ENCODE peak calls at places on chromosomes 1 and 21, in four cellular contexts. H is dermis blood vessel endothelial cell; R is activated CD8-positive, alpha-beta memory T cell treated with anti-CD3 and anti-CD28 coated beads for 24 hours; K is aorta. Q is an unnamed sample.

GRCh38 chr1:213643360-213643759 is 344.4 kb upstream of the PROX1 start:
- DNase-seq in K (no peak), H (no peak), R (no peak), Q (no peak)

GRCh38 chr1:229563701-229564100 is 5.2 kb upstream of the ABCB10 start:
- DNase-seq in H (peak), R (no peak), K (no peak), Q (no peak)

GRCh38 chr1:40902634-40902897 is 40.4 kb upstream of the CITED4 start:
- DNase-seq in H (no peak), K (no peak), R (no peak), Q (no peak)

GRCh38 chr1:34684246-34684645 is 70.6 kb upstream of the GJB5 start:
- DNase-seq in H (no peak), R (no peak), K (no peak), Q (peak)

GRCh38 chr1:67429011-67429527 is 1.1 kb downstream of the SERBP1 start:
- DNase-seq in K (no peak), R (peak), H (peak), Q (peak)

GRCh38 chr1:4489486-4489885 is 164.9 kb upstream of the AJAP1 start:
- DNase-seq in K (no peak), R (no peak), H (no peak), Q (no peak)

GRCh38 chr1:50917796-50918137 is 42.3 kb downstream of the FAF1 start:
- DNase-seq in H (no peak), K (no peak), R (no peak), Q (no peak)

GRCh38 chr21:46413365-46413696 is 45.4 kb upstream of the DIP2A start:
- DNase-seq in R (no peak), K (peak), H (no peak), Q (no peak)

GRCh38 chr1:198788561-198789064 is 149.8 kb downstream of the PTPRC start:
- DNase-seq in R (no peak), H (peak), K (no peak), Q (peak)

GRCh38 chr1:172399369-172400072 is 21.0 kb upstream of the C1orf105 start:
- DNase-seq in K (no peak), H (peak), R (peak), Q (peak)

GRCh38 chr21:15669247-15669646 is 60.5 kb upstream of the USP25 start:
- DNase-seq in K (no peak), R (no peak), H (no peak), Q (peak)

GRCh38 chr21:36628096-36628495 is 70.8 kb upstream of the SIM2 start:
- DNase-seq in K (no peak), R (no peak), H (no peak), Q (no peak)

GRCh38 chr1:202713110-202713509 is 2.9 kb upstream of the SYT2 start:
- DNase-seq in R (no peak), K (no peak), H (peak), Q (no peak)

GRCh38 chr1:164777518-164777917 is 218.5 kb downstream of the PBX1 start:
- DNase-seq in H (no peak), K (no peak), R (no peak), Q (no peak)

GRCh38 chr1:3891329-3891867 is 8.7 kb downstream of the C1orf174 start:
- DNase-seq in H (no peak), K (peak), R (no peak), Q (no peak)

GRCh38 chr1:224177356-224177999 is 5.6 kb upstream of the DEGS1 start:
- DNase-seq in H (no peak), K (no peak), R (peak), Q (no peak)

GRCh38 chr1:151013518-151013917 is 5.3 kb downstream of the PRUNE1 start:
- DNase-seq in R (no peak), K (no peak), H (no peak), Q (no peak)

GRCh38 chr1:246734861-246735260 is 10.7 kb downstream of the SCCPDH start:
- DNase-seq in H (peak), K (no peak), R (no peak), Q (no peak)

GRCh38 chr1:20198918-20199317 is 12.6 kb upstream of the PLA2G2C start:
- DNase-seq in K (no peak), R (no peak), H (no peak), Q (no peak)

GRCh38 chr1:44646711-44647110 is 27.6 kb downstream of the TMEM53 start:
- DNase-seq in H (no peak), R (no peak), K (peak), Q (no peak)

GRCh38 chr1:151898519-151898991 is 10.8 kb downstream of the THEM4 start:
- DNase-seq in H (peak), R (peak), K (no peak), Q (no peak)

GRCh38 chr1:247415423-247416361 is at the start of gene NLRP3:
- DNase-seq in H (no peak), R (peak), K (no peak), Q (peak)

GRCh38 chr1:193109619-193110018 is 4.4 kb upstream of the GLRX2 start:
- DNase-seq in R (no peak), K (no peak), H (no peak), Q (no peak)

GRCh38 chr1:201473296-201473695 is 4.3 kb upstream of the PHLDA3 start:
- DNase-seq in K (no peak), H (no peak), R (no peak), Q (no peak)

GRCh38 chr1:224052767-224053166 is 61.1 kb upstream of the FBXO28 start:
- DNase-seq in H (peak), R (no peak), K (no peak), Q (no peak)

GRCh38 chr1:17128361-17128760 is 9.1 kb upstream of the PADI2 start:
- DNase-seq in H (peak), R (no peak), K (no peak), Q (peak)

GRCh38 chr1:39819091-39819812 is 30.6 kb upstream of the BMP8B start:
- DNase-seq in H (no peak), K (no peak), R (no peak), Q (no peak)

GRCh38 chr1:57118948-57119637 is 153.3 kb upstream of the C8B start:
- DNase-seq in K (no peak), R (no peak), H (no peak), Q (no peak)

GRCh38 chr1:190452272-190452848 is 25.3 kb downstream of the BRINP3 start:
- DNase-seq in R (no peak), K (peak), H (no peak), Q (no peak)

GRCh38 chr1:161998811-161999210 is 24.9 kb downstream of the OLFML2B start:
- DNase-seq in K (no peak), R (no peak), H (no peak), Q (peak)

GRCh38 chr1:116908821-116909510 is 750 bp upstream of the PTGFRN start:
- DNase-seq in K (no peak), H (no peak), R (no peak), Q (peak)

GRCh38 chr1:153526132-153526543 is 9.7 kb downstream of the S100A6 start:
- DNase-seq in K (no peak), H (peak), R (no peak), Q (no peak)

GRCh38 chr1:241677171-241677570 is 25.1 kb downstream of the WDR64 start:
- DNase-seq in H (no peak), K (no peak), R (no peak), Q (no peak)

GRCh38 chr1:42963378-42964005 is 4.8 kb upstream of the SLC2A1 start:
- DNase-seq in K (no peak), H (peak), R (no peak), Q (no peak)

GRCh38 chr21:44558695-44559094 is at the start of gene KRTAP10-3:
- DNase-seq in R (no peak), K (no peak), H (no peak), Q (no peak)

GRCh38 chr1:94988356-94988755 is 61.4 kb upstream of the CNN3 start:
- DNase-seq in K (no peak), H (no peak), R (no peak), Q (no peak)

GRCh38 chr1:16145988-16146887 is 9.6 kb downstream of the EPHA2 start:
- DNase-seq in H (peak), R (no peak), K (peak), Q (peak)

Q was measured in ELF-1.